ENCODE peak calls at places on chromosomes 11 and 22, in seven cellular contexts. O, J, T, A, U, Y and M are unnamed samples.

GRCh38 chr11:109229682-109230081 is 192.3 kb upstream of the C11orf87 start:
- DNase-seq in O (no peak), J (no peak), T (peak), A (no peak), U (no peak), Y (no peak), M (no peak)

GRCh38 chr11:3622521-3622920 is 19.3 kb downstream of the ART5 start:
- DNase-seq in O (no peak), J (no peak), T (no peak), A (peak), U (no peak), Y (no peak), M (no peak)

GRCh38 chr11:65791719-65792213 is 4.9 kb downstream of the OVOL1 start:
- DNase-seq in O (no peak), J (no peak), T (peak), A (no peak), U (no peak), Y (peak), M (no peak)

GRCh38 chr11:60891103-60891741 is 15.2 kb downstream of the PRPF19 start:
- DNase-seq in O (no peak), J (no peak), T (no peak), A (peak), U (no peak), Y (no peak), M (no peak)

GRCh38 chr11:104772806-104773241 is 125.4 kb downstream of the CASP12 start:
- DNase-seq in O (peak), J (no peak), T (peak), A (no peak), U (no peak), Y (no peak), M (peak)

GRCh38 chr22:28426346-28427132 is 253.1 kb downstream of the TTC28 start:
- DNase-seq in O (no peak), J (no peak), T (peak), A (no peak), U (no peak), Y (no peak), M (no peak)

GRCh38 chr22:27597703-27598444 is 203.7 kb downstream of the MN1 start:
- DNase-seq in O (no peak), J (no peak), T (peak), A (no peak), U (peak), Y (no peak), M (no peak)

GRCh38 chr11:106077609-106078517 is at the start of gene AASDHPPT:
- DNase-seq in O (no peak), J (no peak), T (peak), A (no peak), U (no peak), Y (no peak), M (peak)

GRCh38 chr11:117872420-117872961 is 4.0 kb downstream of the FXYD6 start:
- DNase-seq in O (no peak), J (no peak), T (no peak), A (peak), U (no peak), Y (no peak), M (no peak)

GRCh38 chr22:24161909-24162308 is 19.4 kb upstream of the SUSD2 start:
- DNase-seq in O (no peak), J (no peak), T (no peak), A (no peak), U (no peak), Y (no peak), M (no peak)

GRCh38 chr11:74680703-74681531 is 50.3 kb downstream of the CHRDL2 start:
- DNase-seq in O (no peak), J (no peak), T (no peak), A (peak), U (no peak), Y (peak), M (no peak)

GRCh38 chr11:79484872-79485271 is 44.0 kb upstream of the TENM4 start:
- DNase-seq in O (no peak), J (no peak), T (no peak), A (no peak), U (no peak), Y (no peak), M (no peak)

GRCh38 chr11:64472593-64473455 is 113.9 kb downstream of the RPS6KA4 start:
- DNase-seq in O (no peak), J (no peak), T (no peak), A (peak), U (no peak), Y (peak), M (no peak)

GRCh38 chr11:33652930-33653329 is 47.7 kb downstream of the C11orf91 start:
- DNase-seq in O (no peak), J (no peak), T (no peak), A (no peak), U (no peak), Y (no peak), M (no peak)

GRCh38 chr11:33449798-33450197 is 192.6 kb downstream of the HIPK3 start:
- DNase-seq in O (no peak), J (no peak), T (peak), A (no peak), U (no peak), Y (no peak), M (no peak)

GRCh38 chr11:126978911-126979310 is 21.7 kb downstream of the KIRREL3 start:
- DNase-seq in O (no peak), J (no peak), T (no peak), A (no peak), U (no peak), Y (no peak), M (no peak)

GRCh38 chr11:112977620-112978212 is 16.5 kb downstream of the NCAM1 start:
- DNase-seq in O (no peak), J (peak), T (peak), A (no peak), U (no peak), Y (no peak), M (no peak)

GRCh38 chr11:45920531-45921477 is 1.7 kb upstream of the LARGE2 start:
- DNase-seq in O (no peak), J (peak), T (no peak), A (no peak), U (no peak), Y (no peak), M (no peak)

GRCh38 chr11:26994579-26995210 is 783 bp downstream of the FIBIN start:
- DNase-seq in O (no peak), J (peak), T (no peak), A (no peak), U (no peak), Y (no peak), M (no peak)

GRCh38 chr11:45056529-45056928 is 89.9 kb upstream of the PRDM11 start:
- DNase-seq in O (no peak), J (no peak), T (no peak), A (no peak), U (peak), Y (no peak), M (no peak)

GRCh38 chr11:77091146-77091940 is 11.3 kb upstream of the OMP start:
- DNase-seq in O (no peak), J (peak), T (peak), A (no peak), U (peak), Y (peak), M (no peak)

GRCh38 chr22:45496451-45496941 is 6.2 kb upstream of the FBLN1 start:
- DNase-seq in O (no peak), J (no peak), T (no peak), A (no peak), U (no peak), Y (no peak), M (no peak)